ENCODE peak calls at places on chromosomes 1 and 21, in seven cellular contexts. One of them, this sample, is unnamed.

GRCh38 chr1:3465091-3465934 is 10.8 kb downstream of the ARHGEF16 start:
- DNase-seq in cardiac muscle cell: no peak
- DNase-seq in transverse colon: no peak
- DNase-seq in thoracic aorta: no peak
- DNase-seq in breast epithelium: no peak
- DNase-seq in astrocyte: no peak
- DNase-seq in lower leg skin: no peak
- DNase-seq in this sample: no peak

GRCh38 chr1:232269988-232270387 is 359.9 kb downstream of the SIPA1L2 start:
- DNase-seq in cardiac muscle cell: no peak
- DNase-seq in transverse colon: no peak
- DNase-seq in thoracic aorta: no peak
- DNase-seq in breast epithelium: no peak
- DNase-seq in astrocyte: no peak
- DNase-seq in lower leg skin: no peak
- DNase-seq in this sample: no peak

GRCh38 chr1:197200468-197200899 is 54.0 kb upstream of the ASPM start:
- DNase-seq in cardiac muscle cell: no peak
- DNase-seq in transverse colon: no peak
- DNase-seq in thoracic aorta: no peak
- DNase-seq in breast epithelium: no peak
- DNase-seq in astrocyte: peak; percentile 60
- DNase-seq in lower leg skin: no peak
- DNase-seq in this sample: no peak

GRCh38 chr1:94322696-94323095 is 85.3 kb upstream of the ARHGAP29 start:
- DNase-seq in cardiac muscle cell: no peak
- DNase-seq in transverse colon: no peak
- DNase-seq in thoracic aorta: no peak
- DNase-seq in breast epithelium: no peak
- DNase-seq in astrocyte: no peak
- DNase-seq in lower leg skin: no peak
- DNase-seq in this sample: peak; percentile 58

GRCh38 chr21:32248616-32249550 is 30.0 kb downstream of the MIS18A start:
- DNase-seq in cardiac muscle cell: no peak
- DNase-seq in transverse colon: no peak
- DNase-seq in thoracic aorta: no peak
- DNase-seq in breast epithelium: no peak
- DNase-seq in astrocyte: no peak
- DNase-seq in lower leg skin: no peak
- DNase-seq in this sample: no peak

GRCh38 chr1:164223378-164223777 is 335.6 kb upstream of the PBX1 start:
- DNase-seq in cardiac muscle cell: no peak
- DNase-seq in transverse colon: no peak
- DNase-seq in thoracic aorta: no peak
- DNase-seq in breast epithelium: no peak
- DNase-seq in astrocyte: no peak
- DNase-seq in lower leg skin: no peak
- DNase-seq in this sample: no peak

GRCh38 chr1:94335950-94336349 is 82.2 kb upstream of the ABCD3 start:
- DNase-seq in cardiac muscle cell: peak; percentile 89
- DNase-seq in transverse colon: peak; percentile 70
- DNase-seq in thoracic aorta: no peak
- DNase-seq in breast epithelium: peak; percentile 77
- DNase-seq in astrocyte: peak; percentile 81
- DNase-seq in lower leg skin: peak; percentile 88
- DNase-seq in this sample: peak; percentile 70

GRCh38 chr1:230735447-230735846 is 11.7 kb upstream of the CAPN9 start:
- DNase-seq in cardiac muscle cell: no peak
- DNase-seq in transverse colon: peak; percentile 41
- DNase-seq in thoracic aorta: no peak
- DNase-seq in breast epithelium: no peak
- DNase-seq in astrocyte: no peak
- DNase-seq in lower leg skin: no peak
- DNase-seq in this sample: peak; percentile 87

GRCh38 chr21:43289442-43289841 is 120.6 kb downstream of the CRYAA start:
- DNase-seq in cardiac muscle cell: no peak
- DNase-seq in transverse colon: no peak
- DNase-seq in thoracic aorta: no peak
- DNase-seq in breast epithelium: no peak
- DNase-seq in astrocyte: no peak
- DNase-seq in lower leg skin: no peak
- DNase-seq in this sample: no peak

GRCh38 chr1:58545591-58546519 is 671 bp downstream of the OMA1 start:
- DNase-seq in cardiac muscle cell: peak; percentile 85
- DNase-seq in transverse colon: peak; percentile 86
- DNase-seq in thoracic aorta: peak; percentile 55
- DNase-seq in breast epithelium: peak; percentile 80
- DNase-seq in astrocyte: peak; percentile 50
- DNase-seq in lower leg skin: peak; percentile 97
- DNase-seq in this sample: peak; percentile 68

GRCh38 chr1:191608367-191608766 is 549.9 kb upstream of the RGS18 start:
- DNase-seq in cardiac muscle cell: no peak
- DNase-seq in transverse colon: no peak
- DNase-seq in thoracic aorta: no peak
- DNase-seq in breast epithelium: no peak
- DNase-seq in astrocyte: peak; percentile 2
- DNase-seq in lower leg skin: peak; percentile 77
- DNase-seq in this sample: no peak

GRCh38 chr21:44461005-44461404 is 5.7 kb downstream of the LRRC3 start:
- DNase-seq in cardiac muscle cell: no peak
- DNase-seq in transverse colon: no peak
- DNase-seq in thoracic aorta: no peak
- DNase-seq in breast epithelium: no peak
- DNase-seq in astrocyte: no peak
- DNase-seq in lower leg skin: no peak
- DNase-seq in this sample: no peak

GRCh38 chr1:115134850-115135484 is 45.7 kb upstream of the TSPAN2 start:
- DNase-seq in cardiac muscle cell: no peak
- DNase-seq in transverse colon: no peak
- DNase-seq in thoracic aorta: peak; percentile 46
- DNase-seq in breast epithelium: peak; percentile 53
- DNase-seq in astrocyte: peak; percentile 87
- DNase-seq in lower leg skin: no peak
- DNase-seq in this sample: peak; percentile 22
- TF ChIP-seq CTCF in cardiac muscle cell: peak; percentile 4
- TF ChIP-seq CTCF in transverse colon: no peak
- TF ChIP-seq CTCF in thoracic aorta: peak; percentile 23
- TF ChIP-seq CTCF in breast epithelium: no peak
- TF ChIP-seq CTCF in astrocyte: no peak
- TF ChIP-seq CTCF in lower leg skin: no peak
- TF ChIP-seq CTCF in this sample: no peak

DNA sequence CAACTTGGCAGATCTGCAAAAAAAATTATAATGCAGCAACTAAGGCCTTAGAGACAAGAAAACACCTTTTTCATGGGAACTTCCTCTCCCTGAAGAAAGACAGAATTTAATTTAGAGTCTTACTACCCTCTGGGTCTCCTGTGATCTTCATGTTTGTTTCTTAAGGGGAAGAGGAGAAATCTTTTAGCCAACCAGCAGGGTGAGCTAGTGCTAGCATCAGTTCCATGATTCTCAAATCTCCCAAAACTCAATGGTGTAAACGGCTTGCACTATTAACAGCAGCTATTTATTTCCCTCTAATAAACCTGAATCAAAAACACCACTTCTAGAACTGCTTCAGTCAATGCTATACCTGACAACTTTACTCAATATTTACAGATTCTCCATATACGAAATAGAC is 3.8 kb downstream of the ZNF644 start:
- DNase-seq in cardiac muscle cell: no peak
- DNase-seq in transverse colon: no peak
- DNase-seq in thoracic aorta: no peak
- DNase-seq in breast epithelium: no peak
- DNase-seq in astrocyte: no peak
- DNase-seq in lower leg skin: no peak
- DNase-seq in this sample: no peak
- TF ChIP-seq CTCF in cardiac muscle cell: peak; percentile 46
- TF ChIP-seq CTCF in transverse colon: peak; percentile 28
- TF ChIP-seq CTCF in thoracic aorta: no peak
- TF ChIP-seq CTCF in breast epithelium: no peak
- TF ChIP-seq CTCF in astrocyte: peak; percentile 31
- TF ChIP-seq CTCF in lower leg skin: no peak
- TF ChIP-seq CTCF in this sample: no peak

GRCh38 chr1:156845055-156845952 is 13.6 kb downstream of the INSRR start:
- DNase-seq in cardiac muscle cell: peak; percentile 43
- DNase-seq in transverse colon: no peak
- DNase-seq in thoracic aorta: no peak
- DNase-seq in breast epithelium: no peak
- DNase-seq in astrocyte: no peak
- DNase-seq in lower leg skin: no peak
- DNase-seq in this sample: no peak
- TF ChIP-seq CTCF in cardiac muscle cell: peak; percentile 8
- TF ChIP-seq CTCF in transverse colon: no peak
- TF ChIP-seq CTCF in thoracic aorta: no peak
- TF ChIP-seq CTCF in breast epithelium: no peak
- TF ChIP-seq CTCF in astrocyte: no peak
- TF ChIP-seq CTCF in lower leg skin: no peak
- TF ChIP-seq CTCF in this sample: no peak

GRCh38 chr1:180555411-180555810 is 3.4 kb upstream of the OVAAL start:
- DNase-seq in cardiac muscle cell: no peak
- DNase-seq in transverse colon: no peak
- DNase-seq in thoracic aorta: no peak
- DNase-seq in breast epithelium: no peak
- DNase-seq in astrocyte: no peak
- DNase-seq in lower leg skin: no peak
- DNase-seq in this sample: no peak
- TF ChIP-seq CTCF in cardiac muscle cell: no peak
- TF ChIP-seq CTCF in transverse colon: no peak
- TF ChIP-seq CTCF in thoracic aorta: no peak
- TF ChIP-seq CTCF in breast epithelium: no peak
- TF ChIP-seq CTCF in astrocyte: no peak
- TF ChIP-seq CTCF in lower leg skin: no peak
- TF ChIP-seq CTCF in this sample: no peak

DNA sequence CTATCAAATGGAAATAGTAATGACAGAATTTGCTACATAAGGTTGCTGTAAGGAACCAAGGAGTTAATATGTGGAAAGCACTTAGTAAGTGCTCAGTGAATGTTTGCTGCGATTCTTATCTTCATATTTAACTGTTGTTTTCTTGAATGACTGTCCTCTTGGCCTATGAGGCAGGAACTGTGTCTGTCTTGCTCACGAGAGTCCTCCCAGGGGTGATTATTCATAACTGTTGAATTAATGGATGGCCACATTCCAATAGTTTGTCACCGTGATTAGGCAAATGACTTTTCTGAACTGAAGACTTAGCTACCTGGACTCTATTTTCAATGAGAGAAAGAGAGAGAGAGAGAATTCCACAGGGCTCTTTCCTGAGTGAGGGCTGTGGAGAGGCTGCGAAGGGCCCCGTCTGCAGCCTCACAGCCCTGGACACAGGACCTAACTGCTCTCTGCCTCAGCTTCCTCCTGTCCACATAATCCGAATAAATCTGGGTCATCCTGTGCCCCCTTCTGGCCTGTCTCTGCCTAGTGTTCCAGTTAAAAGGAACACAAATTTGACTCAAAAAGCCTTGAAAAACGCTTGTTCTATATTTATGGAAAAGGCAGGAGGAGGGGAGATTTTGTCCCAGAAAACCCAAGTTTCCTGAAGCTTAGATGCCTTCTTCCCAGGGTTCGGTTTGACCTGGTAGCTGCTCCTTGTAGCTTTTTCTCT is 8.5 kb downstream of the EDN2 start:
- DNase-seq in cardiac muscle cell: no peak
- DNase-seq in transverse colon: no peak
- DNase-seq in thoracic aorta: no peak
- DNase-seq in breast epithelium: no peak
- DNase-seq in astrocyte: peak; percentile 67
- DNase-seq in lower leg skin: no peak
- DNase-seq in this sample: no peak
- TF ChIP-seq CTCF in cardiac muscle cell: peak; percentile 13
- TF ChIP-seq CTCF in transverse colon: no peak
- TF ChIP-seq CTCF in thoracic aorta: no peak
- TF ChIP-seq CTCF in breast epithelium: no peak
- TF ChIP-seq CTCF in astrocyte: no peak
- TF ChIP-seq CTCF in lower leg skin: no peak
- TF ChIP-seq CTCF in this sample: peak; percentile 19

GRCh38 chr1:63723618-63724017 is 50.2 kb upstream of the ROR1 start:
- DNase-seq in cardiac muscle cell: no peak
- DNase-seq in transverse colon: no peak
- DNase-seq in thoracic aorta: no peak
- DNase-seq in breast epithelium: no peak
- DNase-seq in astrocyte: no peak
- DNase-seq in lower leg skin: no peak
- DNase-seq in this sample: no peak

GRCh38 chr1:63724375-63724774 is 49.4 kb upstream of the ROR1 start:
- DNase-seq in cardiac muscle cell: no peak
- DNase-seq in transverse colon: no peak
- DNase-seq in thoracic aorta: no peak
- DNase-seq in breast epithelium: no peak
- DNase-seq in astrocyte: no peak
- DNase-seq in lower leg skin: no peak
- DNase-seq in this sample: no peak

GRCh38 chr1:63718464-63719075 is 55.2 kb upstream of the ROR1 start:
- DNase-seq in cardiac muscle cell: no peak
- DNase-seq in transverse colon: no peak
- DNase-seq in thoracic aorta: no peak
- DNase-seq in breast epithelium: no peak
- DNase-seq in astrocyte: no peak
- DNase-seq in lower leg skin: no peak
- DNase-seq in this sample: no peak

GRCh38 chr1:63717511-63718120 is 56.2 kb upstream of the ROR1 start:
- DNase-seq in cardiac muscle cell: no peak
- DNase-seq in transverse colon: no peak
- DNase-seq in thoracic aorta: no peak
- DNase-seq in breast epithelium: no peak
- DNase-seq in astrocyte: no peak
- DNase-seq in lower leg skin: no peak
- DNase-seq in this sample: no peak

DNA sequence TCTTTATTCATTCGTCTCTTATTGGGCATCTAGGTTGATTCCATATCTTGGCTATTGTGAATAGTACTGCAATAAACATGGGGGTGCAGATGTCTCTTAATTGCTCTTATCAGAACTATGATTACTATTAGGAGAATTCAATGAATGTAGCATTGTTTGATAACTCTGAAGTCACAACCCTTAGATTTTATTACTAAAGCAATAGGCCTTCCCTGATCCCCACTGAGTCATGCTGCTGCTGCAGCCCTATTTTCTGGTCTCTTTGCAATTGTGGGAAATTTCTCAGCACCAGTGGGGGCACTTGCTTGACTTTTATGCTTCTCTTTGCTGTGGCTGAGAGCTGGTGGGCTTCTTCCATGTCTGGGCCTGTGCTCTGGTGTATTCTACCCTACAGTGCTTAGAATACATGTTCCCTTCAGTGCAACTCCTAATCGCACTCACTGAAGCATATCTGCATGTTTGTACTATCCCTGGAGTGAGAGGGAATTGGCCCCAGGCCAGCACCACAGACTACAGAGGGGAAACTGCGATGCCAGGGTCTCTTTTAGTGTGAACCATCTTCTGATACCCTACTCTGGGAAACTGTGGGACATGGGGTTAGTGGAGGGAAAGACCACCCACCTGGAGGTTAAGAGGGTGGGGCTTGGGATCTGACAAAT is 52.2 kb upstream of the ROR1 start:
- DNase-seq in cardiac muscle cell: peak; percentile 59
- DNase-seq in transverse colon: no peak
- DNase-seq in thoracic aorta: no peak
- DNase-seq in breast epithelium: no peak
- DNase-seq in astrocyte: peak; percentile 53
- DNase-seq in lower leg skin: no peak
- DNase-seq in this sample: no peak
- TF ChIP-seq CTCF in cardiac muscle cell: no peak
- TF ChIP-seq CTCF in transverse colon: no peak
- TF ChIP-seq CTCF in thoracic aorta: no peak
- TF ChIP-seq CTCF in breast epithelium: no peak
- TF ChIP-seq CTCF in astrocyte: no peak
- TF ChIP-seq CTCF in lower leg skin: no peak
- TF ChIP-seq CTCF in this sample: no peak